ENCODE peak calls at places on chromosome 10, in six cellular contexts. Q is progenitor cell of endocrine pancreas, J is putamen, C is transverse colon, D is NCI-H1092, W is mesendoderm. H is an unnamed sample.

GRCh38 chr10:80277016-80277415 is 12.4 kb downstream of the MAT1A start:
- DNase-seq in C (no peak), J (no peak), Q (no peak), W (no peak), D (no peak), H (no peak)

GRCh38 chr10:80459047-80459865 is 5.1 kb downstream of the TSPAN14 start:
- DNase-seq in W (peak; percentile 79), C (peak; percentile 86), D (no peak), J (no peak), Q (no peak), H (no peak)

GRCh38 chr10:70907619-70908425 is 19.5 kb upstream of the PCBD1 start:
- DNase-seq in J (no peak), C (peak; percentile 3), D (no peak), W (no peak), Q (no peak), H (no peak)

GRCh38 chr10:85651507-85651902 is 715.1 kb downstream of the GRID1 start:
- DNase-seq in W (peak; percentile 21), J (no peak), Q (no peak), D (no peak), C (no peak), H (no peak)

GRCh38 chr10:24706479-24707118 is 17.1 kb downstream of the ARHGAP21 start:
- DNase-seq in J (no peak), Q (no peak), D (no peak), W (no peak), C (peak; percentile 27), H (no peak)

GRCh38 chr10:102504976-102505300 is 1.2 kb downstream of the SUFU start:
- DNase-seq in D (no peak), W (no peak), J (no peak), Q (no peak), C (no peak), H (no peak)

GRCh38 chr10:130660266-130660665 is 524.1 kb downstream of the GLRX3 start:
- DNase-seq in D (no peak), W (no peak), J (no peak), Q (no peak), C (no peak), H (no peak)

GRCh38 chr10:727162-727790 is 37.8 kb upstream of the DIP2C start:
- DNase-seq in D (no peak), J (no peak), W (no peak), C (no peak), Q (no peak), H (peak; percentile 64)

GRCh38 chr10:66637273-66638036 is 288.4 kb upstream of the LRRTM3 start:
- DNase-seq in D (no peak), W (peak; percentile 7), J (no peak), C (no peak), Q (no peak), H (no peak)

H was measured in type B pancreatic cell.